ENCODE peak calls at places on chromosomes 16 and 17, in ten cellular contexts. M is GM12892, Y is adrenal gland, J is IMR-90, W is gastrocnemius medialis, P is transverse colon, L is Peyer's patch, H is A549, Z is erythroblast, N is ovary. C is an unnamed sample.
A peak's percentile ranks its signal among the peaks of the same experiment; 100 is the strongest.

GRCh38 chr16:56481468-56482112 is 30.2 kb downstream of the OGFOD1 start:
- DNase-seq in W (peak; percentile 89), H (no peak), P (no peak), Y (no peak), J (peak; percentile 40), Z (no peak), N (no peak), L (no peak), M (no peak), C (no peak)

GRCh38 chr16:50303605-50304466 is 37.5 kb downstream of the ADCY7 start:
- DNase-seq in L (peak; percentile 47), W (peak; percentile 8), Y (peak; percentile 35), H (no peak), M (peak; percentile 13), N (peak; percentile 51), J (peak; percentile 70), Z (no peak), P (no peak), C (no peak)

GRCh38 chr17:55114283-55114682 is 145.7 kb downstream of the STXBP4 start:
- DNase-seq in J (no peak), M (no peak), N (no peak), L (no peak), W (no peak), H (no peak), Z (no peak), Y (no peak), P (no peak), C (no peak)

GRCh38 chr17:73257516-73257915 is 4.2 kb downstream of the CPSF4L start:
- DNase-seq in N (no peak), H (peak; percentile 27), J (no peak), Y (no peak), M (no peak), Z (no peak), L (no peak), P (peak; percentile 13), W (no peak), C (no peak)

GRCh38 chr17:2087597-2088211 is 32.8 kb downstream of the HIC1 start:
- DNase-seq in J (peak; percentile 12), Y (peak; percentile 88), L (peak; percentile 78), P (peak; percentile 41), N (no peak), M (no peak), H (no peak), Z (no peak), W (no peak), C (no peak)

GRCh38 chr16:12168054-12169018 is 191.8 kb downstream of the SNX29 start:
- DNase-seq in J (peak; percentile 51), N (no peak), Y (no peak), H (no peak), P (no peak), M (no peak), Z (no peak), L (no peak), W (no peak), C (no peak)

GRCh38 chr17:77616243-77616731 is 342.2 kb upstream of the TNRC6C start:
- DNase-seq in H (peak; percentile 81), N (no peak), L (no peak), Y (no peak), P (no peak), Z (no peak), M (no peak), J (no peak), W (peak; percentile 31), C (no peak)

GRCh38 chr17:50426814-50427787 is 1.1 kb downstream of the ACSF2 start:
- DNase-seq in L (peak; percentile 71), W (peak; percentile 61), H (peak; percentile 84), N (peak; percentile 35), J (peak; percentile 37), Y (no peak), P (peak; percentile 54), Z (peak; percentile 80), M (no peak), C (no peak)

GRCh38 chr17:45046536-45047125 is 4.8 kb downstream of the DCAKD start:
- DNase-seq in H (peak; percentile 53), L (no peak), P (no peak), J (peak; percentile 51), N (no peak), Y (no peak), Z (no peak), W (no peak), M (no peak), C (no peak)

GRCh38 chr17:45048795-45049563 is 2.5 kb downstream of the DCAKD start:
- DNase-seq in N (no peak), P (no peak), W (no peak), H (peak; percentile 52), J (no peak), L (no peak), Z (peak; percentile 17), M (no peak), Y (no peak), C (no peak)

GRCh38 chr17:45052052-45052772 is 780 bp upstream of the DCAKD start:
- DNase-seq in N (peak; percentile 62), J (no peak), W (no peak), M (no peak), L (peak; percentile 79), Z (peak; percentile 65), Y (no peak), H (peak; percentile 38), P (peak; percentile 68), C (no peak)

GRCh38 chr17:45050680-45051059 is 762 bp downstream of the DCAKD start:
- DNase-seq in P (peak; percentile 33), Z (peak; percentile 49), H (peak; percentile 37), M (no peak), J (peak; percentile 28), N (no peak), Y (no peak), L (no peak), W (no peak), C (no peak)

GRCh38 chr17:45051060-45051719 is at the start of gene DCAKD:
- DNase-seq in J (peak; percentile 95), M (peak; percentile 93), N (peak; percentile 90), Y (peak; percentile 95), Z (peak; percentile 97), H (peak; percentile 97), P (peak; percentile 95), L (peak; percentile 97), W (peak; percentile 94), C (peak; percentile 94)
- TF ChIP-seq POLR2A in J (peak; percentile 89), M (peak; percentile 78), N (peak; percentile 72), Y (peak; percentile 78), Z (peak; percentile 83), H (peak; percentile 75), P (peak; percentile 69), L (peak; percentile 78), W (peak; percentile 84), C (peak; percentile 69)

GRCh38 chr16:67158637-67159600 is 790 bp downstream of the TRADD start:
- DNase-seq in H (peak; percentile 59), Z (peak; percentile 42), W (no peak), Y (peak; percentile 72), L (peak; percentile 93), J (no peak), N (peak; percentile 60), M (no peak), P (peak; percentile 82), C (no peak)
- TF ChIP-seq POLR2A in H (no peak), Z (no peak), W (no peak), Y (no peak), L (no peak), J (no peak), N (no peak), M (peak; percentile 46), P (no peak), C (no peak)

GRCh38 chr17:36496018-36496789 is 9.7 kb downstream of the ZNHIT3 start:
- DNase-seq in Z (no peak), J (peak; percentile 16), N (no peak), H (no peak), Y (no peak), P (no peak), L (no peak), M (no peak), W (no peak), C (no peak)

GRCh38 chr17:36493956-36494355 is 7.5 kb downstream of the ZNHIT3 start:
- DNase-seq in J (no peak), M (no peak), N (no peak), P (no peak), Z (no peak), L (no peak), H (no peak), W (no peak), Y (no peak), C (no peak)

GRCh38 chr17:36498155-36498554 is 11.7 kb downstream of the ZNHIT3 start:
- DNase-seq in Z (no peak), M (no peak), H (no peak), N (no peak), W (no peak), P (no peak), Y (no peak), L (no peak), J (no peak), C (no peak)

GRCh38 chr17:36495076-36495578 is 8.6 kb downstream of the ZNHIT3 start:
- DNase-seq in P (no peak), J (no peak), Y (no peak), N (no peak), Z (no peak), M (no peak), H (no peak), L (no peak), W (no peak), C (no peak)

DNA sequence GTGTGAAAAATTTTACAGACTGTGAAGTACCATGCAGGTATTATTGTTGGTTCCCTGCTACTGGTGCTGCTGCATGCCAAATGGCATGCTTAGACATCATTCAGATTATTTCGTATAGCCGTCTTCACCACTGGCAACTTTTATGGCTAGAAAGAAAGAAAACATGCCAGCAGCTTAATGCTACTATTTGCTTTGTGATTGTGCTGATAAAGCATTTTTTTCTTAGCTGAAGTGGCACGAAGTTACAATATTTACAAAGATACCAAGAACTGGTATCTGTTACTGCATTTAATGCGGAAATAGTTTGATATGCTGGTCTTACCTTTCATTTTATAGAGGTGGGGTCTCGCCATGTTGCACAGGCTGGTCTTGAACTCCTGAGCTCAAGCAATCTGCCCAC is 8.2 kb downstream of the ZNHIT3 start:
- DNase-seq in N (no peak), H (no peak), W (no peak), L (no peak), M (no peak), J (no peak), Z (no peak), P (no peak), Y (no peak), C (no peak)
- TF ChIP-seq POLR2A in N (no peak), H (no peak), W (no peak), L (no peak), M (no peak), J (no peak), Z (no peak), P (no peak), Y (no peak), C (no peak)

GRCh38 chr16:1344499-1344898 is 7.2 kb downstream of the TSR3 start:
- DNase-seq in H (no peak), P (no peak), J (no peak), N (no peak), L (no peak), Z (no peak), W (no peak), Y (no peak), M (no peak), C (no peak)
- TF ChIP-seq POLR2A in H (no peak), P (no peak), J (no peak), N (no peak), L (no peak), Z (no peak), W (no peak), Y (no peak), M (no peak), C (no peak)